ENCODE peak calls at places on chromosomes 16 and 17, in nine cellular contexts. O is spleen, R is esophagus muscularis mucosa, A is HCT116, Y is heart left ventricle, L is ovary, I is prostate gland, U is uterus, K is A549. E is an unnamed sample. For H3K4me1, the result is how much of the 10 kb centered on the place peaks cover.

GRCh38 chr17:63446981-63447687 is 1.0 kb upstream of the CYB561 start:
- DNase-seq in O (no peak), R (no peak), A (no peak), Y (no peak), L (peak), I (peak), U (no peak), K (no peak), E (no peak)

GRCh38 chr17:44266402-44267164 is 1.4 kb downstream of the SLC4A1 start:
- DNase-seq in O (no peak), R (no peak), A (no peak), Y (no peak), L (no peak), I (no peak), U (no peak), K (peak), E (no peak)

GRCh38 chr16:79752421-79752820 is 151.9 kb upstream of the MAF start:
- DNase-seq in O (no peak), R (no peak), A (no peak), Y (no peak), L (no peak), I (no peak), U (no peak), K (no peak), E (no peak)

GRCh38 chr17:17729620-17730249 is 48.5 kb downstream of the RAI1 start:
- DNase-seq in O (no peak), R (no peak), A (peak), Y (no peak), L (no peak), I (peak), U (no peak), K (peak), E (no peak)

GRCh38 chr17:62740066-62740465 is 68.0 kb downstream of the MARCHF10 start:
- DNase-seq in O (no peak), R (no peak), A (no peak), Y (no peak), L (no peak), I (no peak), U (no peak), K (no peak), E (no peak)

GRCh38 chr16:76583466-76583865 is 306.3 kb downstream of the CNTNAP4 start:
- DNase-seq in O (no peak), R (no peak), A (no peak), Y (no peak), L (no peak), I (peak), U (no peak), K (no peak), E (no peak)

GRCh38 chr17:49021095-49021767 is 24.0 kb downstream of the IGF2BP1 start:
- DNase-seq in O (no peak), R (no peak), A (no peak), Y (no peak), L (no peak), I (no peak), U (no peak), K (no peak), E (peak)

GRCh38 chr16:84003001-84003400 is 35.0 kb downstream of the NECAB2 start:
- DNase-seq in O (no peak), R (no peak), A (no peak), Y (peak), L (no peak), I (no peak), U (no peak), K (no peak), E (no peak)

GRCh38 chr16:56995136-56995805 is 5.9 kb downstream of the NLRC5 start:
- DNase-seq in O (no peak), R (no peak), A (no peak), Y (peak), L (no peak), I (no peak), U (peak), K (no peak), E (no peak)

GRCh38 chr16:82038941-82039340 is 3.9 kb downstream of the HSD17B2 start:
- DNase-seq in O (no peak), R (no peak), A (no peak), Y (no peak), L (no peak), I (no peak), U (no peak), K (no peak), E (no peak)

GRCh38 chr17:66655861-66656260 is 179.1 kb upstream of the CACNG5 start:
- DNase-seq in O (no peak), R (no peak), A (no peak), Y (no peak), L (no peak), I (no peak), U (no peak), K (no peak), E (no peak)

GRCh38 chr17:31371511-31372097 is 19.9 kb upstream of the RAB11FIP4 start:
- DNase-seq in O (no peak), R (no peak), A (no peak), Y (no peak), L (no peak), I (no peak), U (no peak), K (no peak), E (no peak)

GRCh38 chr17:79406316-79406715 is 204.5 kb downstream of the RBFOX3 start:
- DNase-seq in O (no peak), R (no peak), A (no peak), Y (no peak), L (no peak), I (no peak), U (no peak), K (no peak), E (no peak)

GRCh38 chr17:74552037-74552436 is 6.1 kb upstream of the CD300C start:
- DNase-seq in O (no peak), R (no peak), A (no peak), Y (no peak), L (no peak), I (no peak), U (no peak), K (peak), E (no peak)

GRCh38 chr17:79749958-79750357 is 19.2 kb downstream of the ENPP7 start:
- DNase-seq in O (no peak), R (no peak), A (no peak), Y (no peak), L (no peak), I (no peak), U (no peak), K (no peak), E (no peak)

GRCh38 chr17:73787721-73788051 is 143.4 kb upstream of the SDK2 start:
- DNase-seq in O (no peak), R (no peak), A (no peak), Y (no peak), L (no peak), I (no peak), U (no peak), K (no peak), E (no peak)

GRCh38 chr17:62998665-62999393 is 32.8 kb downstream of the TANC2 start:
- DNase-seq in O (no peak), R (no peak), A (no peak), Y (no peak), L (no peak), I (no peak), U (no peak), K (peak), E (no peak)

GRCh38 chr16:21598676-21599157 is 660 bp upstream of the METTL9 start:
- DNase-seq in O (no peak), R (no peak), A (no peak), Y (no peak), L (no peak), I (peak), U (no peak), K (no peak), E (no peak)

GRCh38 chr17:5500247-5500803 is 14.0 kb downstream of the MIS12 start:
- DNase-seq in O (no peak), R (no peak), A (no peak), Y (no peak), L (no peak), I (no peak), U (no peak), K (no peak), E (no peak)

GRCh38 chr17:8122391-8122922 is 1.4 kb downstream of the HES7 start:
- DNase-seq in O (no peak), R (no peak), A (no peak), Y (no peak), L (no peak), I (no peak), U (no peak), K (peak), E (no peak)

GRCh38 chr17:49469831-49470568 is 25.1 kb upstream of the NGFR start:
- DNase-seq in O (no peak), R (no peak), A (no peak), Y (no peak), L (no peak), I (no peak), U (peak), K (no peak), E (no peak)

GRCh38 chr16:75152635-75153034 is 4.3 kb downstream of the ZFP1 start:
- DNase-seq in O (no peak), R (no peak), A (no peak), Y (no peak), L (no peak), I (no peak), U (no peak), K (no peak), E (no peak)

GRCh38 chr16:30747799-30748633 is at the start of gene PHKG2:
- DNase-seq in O (peak), R (peak), A (peak), Y (peak), L (peak), I (peak), U (peak), K (peak), E (peak)
- TF ChIP-seq POLR2A in O (no peak), R (no peak), A (peak), Y (peak), L (peak), I (peak), U (peak), K (peak), E (no peak)

DNA sequence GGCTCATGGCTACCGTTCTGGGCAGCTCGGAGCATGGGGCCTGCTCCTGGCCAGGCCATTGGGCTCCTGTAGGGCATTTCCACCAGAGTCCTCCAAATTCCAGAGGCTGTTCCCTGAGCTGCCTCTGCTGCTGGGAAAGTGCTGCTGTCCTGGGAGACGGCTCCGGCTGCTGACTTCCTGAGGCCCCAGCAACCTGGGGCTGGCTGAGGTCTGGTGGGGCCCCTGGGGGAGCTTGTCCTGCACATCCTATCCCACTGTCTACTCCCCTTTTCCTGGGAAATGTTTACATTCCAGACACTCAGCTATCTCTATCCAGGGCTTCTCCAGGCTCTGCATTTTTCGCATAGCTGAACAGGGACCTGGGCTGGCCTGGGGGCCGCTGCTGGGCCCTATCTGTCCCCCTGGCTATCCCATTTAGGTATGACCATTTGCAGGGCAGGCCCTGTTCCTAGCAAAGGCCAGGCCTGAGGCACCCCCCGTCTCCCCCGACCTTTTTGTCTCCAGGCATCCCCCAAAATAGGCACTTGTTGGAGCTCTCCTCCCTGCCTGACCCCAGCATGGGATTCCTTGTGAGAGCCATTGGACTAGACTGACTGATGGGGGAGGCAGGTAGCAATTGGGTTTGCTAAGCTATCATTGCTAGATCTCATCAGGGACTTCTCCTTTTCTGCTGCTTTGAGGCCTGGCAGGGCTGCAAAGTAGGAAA is 27.5 kb downstream of the LLGL2 start:
- DNase-seq in O (no peak), R (no peak), A (no peak), Y (no peak), L (peak), I (no peak), U (no peak), K (peak), E (no peak)
- H3K4me1 ChIP-seq in O (under half), R (under half), A (half or more), Y (under half), L (under half), I (under half), U (under half), K (half or more), E (under half)

GRCh38 chr17:78133179-78133951 is 2.8 kb downstream of the TMC8 start:
- DNase-seq in O (peak), R (no peak), A (no peak), Y (no peak), L (no peak), I (no peak), U (no peak), K (no peak), E (no peak)

GRCh38 chr17:78132086-78132676 is 1.6 kb downstream of the TMC8 start:
- DNase-seq in O (peak), R (no peak), A (no peak), Y (peak), L (no peak), I (peak), U (no peak), K (no peak), E (peak)

GRCh38 chr17:78133971-78134898 is 3.7 kb downstream of the TMC8 start:
- DNase-seq in O (peak), R (no peak), A (peak), Y (no peak), L (no peak), I (peak), U (no peak), K (peak), E (no peak)

GRCh38 chr17:78131172-78132085 is 858 bp downstream of the TMC8 start:
- DNase-seq in O (peak), R (no peak), A (no peak), Y (peak), L (no peak), I (no peak), U (no peak), K (no peak), E (peak)

GRCh38 chr17:78132767-78133178 is 2.2 kb downstream of the TMC8 start:
- DNase-seq in O (peak), R (no peak), A (no peak), Y (no peak), L (no peak), I (no peak), U (no peak), K (no peak), E (peak)
- TF ChIP-seq POLR2A in O (no peak), R (no peak), A (no peak), Y (no peak), L (no peak), I (no peak), U (no peak), K (no peak), E (no peak)

GRCh38 chr17:57544834-57545463 is 200.2 kb downstream of the CCDC182 start:
- DNase-seq in O (no peak), R (no peak), A (no peak), Y (no peak), L (no peak), I (no peak), U (no peak), K (no peak), E (no peak)

GRCh38 chr17:57542518-57542917 is 202.6 kb downstream of the CCDC182 start:
- DNase-seq in O (no peak), R (no peak), A (no peak), Y (no peak), L (no peak), I (no peak), U (no peak), K (no peak), E (no peak)

GRCh38 chr17:57541472-57542394 is 203.4 kb downstream of the CCDC182 start:
- DNase-seq in O (no peak), R (no peak), A (peak), Y (no peak), L (no peak), I (no peak), U (peak), K (peak), E (no peak)

GRCh38 chr17:57544381-57544780 is 200.7 kb downstream of the CCDC182 start:
- DNase-seq in O (no peak), R (no peak), A (no peak), Y (no peak), L (no peak), I (no peak), U (no peak), K (no peak), E (no peak)

DNA sequence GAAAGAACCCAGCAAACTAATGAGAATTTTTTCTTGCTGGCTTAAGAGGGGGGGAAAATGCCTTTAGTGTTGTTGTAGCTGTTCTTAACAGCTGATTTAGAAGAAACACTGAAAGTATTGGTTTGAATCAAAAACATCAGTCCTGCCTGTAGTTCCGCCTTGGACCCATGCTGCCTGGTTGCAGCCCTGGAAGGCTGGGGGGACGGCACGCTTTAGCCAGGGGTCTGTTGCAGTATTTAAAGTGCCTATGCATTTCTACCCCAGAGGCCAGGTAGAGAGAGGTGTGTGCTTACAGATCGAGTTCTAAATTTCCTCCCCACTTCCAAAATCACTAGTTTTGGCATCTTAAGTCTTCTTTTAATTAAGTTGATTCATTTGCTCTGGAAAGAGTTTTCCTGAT is 201.9 kb downstream of the CCDC182 start:
- DNase-seq in O (no peak), R (no peak), A (no peak), Y (no peak), L (no peak), I (no peak), U (no peak), K (no peak), E (no peak)
- H3K4me1 ChIP-seq in O (under half), R (under half), A (under half), Y (under half), L (under half), I (under half), U (under half), K (half or more), E (under half)

GRCh38 chr16:88962478-88963152 is 14.4 kb downstream of the CBFA2T3 start:
- DNase-seq in O (peak), R (no peak), A (no peak), Y (peak), L (no peak), I (no peak), U (no peak), K (no peak), E (no peak)
- TF ChIP-seq POLR2A in O (no peak), R (no peak), A (no peak), Y (no peak), L (no peak), I (no peak), U (no peak), K (no peak), E (no peak)

GRCh38 chr16:4303973-4304372 is 11.9 kb upstream of the GLIS2 start:
- DNase-seq in O (no peak), R (no peak), A (no peak), Y (no peak), L (no peak), I (no peak), U (no peak), K (no peak), E (no peak)
- H3K4me1 ChIP-seq in O (half or more), R (under half), A (under half), Y (under half), L (under half), I (under half), U (under half), K (under half), E (under half)

E was measured in suprapubic skin.